ENCODE peak calls at places on chromosomes 5 and 9, in six cellular contexts. K, R, T, P, N and J are unnamed samples.
A peak's percentile ranks its signal among the peaks of the same experiment; 100 is the strongest.

GRCh38 chr5:31986101-31986500 is 188.0 kb downstream of the GOLPH3 start:
- DNase-seq in K (no peak), R (no peak), T (no peak), P (no peak), N (no peak), J (no peak)

GRCh38 chr9:33080534-33080933 is 4.1 kb upstream of the SMU1 start:
- DNase-seq in K (no peak), R (no peak), T (no peak), P (no peak), N (no peak), J (no peak)

GRCh38 chr5:158856794-158857193 is 242.9 kb downstream of the EBF1 start:
- DNase-seq in K (no peak), R (no peak), T (no peak), P (no peak), N (no peak), J (no peak)

GRCh38 chr9:121670447-121670846 is 19.0 kb downstream of the DAB2IP start:
- DNase-seq in K (no peak), R (no peak), T (no peak), P (no peak), N (no peak), J (no peak)

GRCh38 chr9:21778300-21778699 is 24.1 kb upstream of the MTAP start:
- DNase-seq in K (no peak), R (no peak), T (no peak), P (no peak), N (no peak), J (no peak)

GRCh38 chr5:17670353-17670752 is 36.1 kb downstream of the TAF11L14 start:
- DNase-seq in K (no peak), R (no peak), T (no peak), P (no peak), N (peak; percentile 46), J (no peak)

GRCh38 chr9:123482295-123482970 is 126.4 kb downstream of the CRB2 start:
- DNase-seq in K (no peak), R (no peak), T (peak; percentile 31), P (no peak), N (no peak), J (peak; percentile 28)

GRCh38 chr5:1214163-1214935 is 10.8 kb upstream of the SLC6A18 start:
- DNase-seq in K (no peak), R (no peak), T (no peak), P (no peak), N (no peak), J (peak; percentile 6)

GRCh38 chr9:98171176-98171925 is 21.1 kb downstream of the CORO2A start:
- DNase-seq in K (no peak), R (no peak), T (no peak), P (no peak), N (no peak), J (peak; percentile 37)

GRCh38 chr9:76374702-76375543 is 19.3 kb downstream of the RFK start:
- DNase-seq in K (no peak), R (no peak), T (peak; percentile 85), P (peak; percentile 17), N (no peak), J (peak; percentile 33)

GRCh38 chr9:93298498-93299417 is 114.8 kb downstream of the WNK2 start:
- DNase-seq in K (no peak), R (no peak), T (peak; percentile 86), P (peak; percentile 3), N (no peak), J (peak; percentile 9)

GRCh38 chr5:88544131-88544530 is 275.5 kb upstream of the TMEM161B start:
- DNase-seq in K (no peak), R (no peak), T (no peak), P (no peak), N (no peak), J (no peak)

GRCh38 chr9:116479145-116479544 is 208.0 kb upstream of the TRIM32 start:
- DNase-seq in K (no peak), R (no peak), T (no peak), P (no peak), N (peak; percentile 24), J (no peak)
- TF ChIP-seq ATF3 in K (no peak), R (no peak), T (no peak), P (no peak), N (no peak), J (no peak)

DNA sequence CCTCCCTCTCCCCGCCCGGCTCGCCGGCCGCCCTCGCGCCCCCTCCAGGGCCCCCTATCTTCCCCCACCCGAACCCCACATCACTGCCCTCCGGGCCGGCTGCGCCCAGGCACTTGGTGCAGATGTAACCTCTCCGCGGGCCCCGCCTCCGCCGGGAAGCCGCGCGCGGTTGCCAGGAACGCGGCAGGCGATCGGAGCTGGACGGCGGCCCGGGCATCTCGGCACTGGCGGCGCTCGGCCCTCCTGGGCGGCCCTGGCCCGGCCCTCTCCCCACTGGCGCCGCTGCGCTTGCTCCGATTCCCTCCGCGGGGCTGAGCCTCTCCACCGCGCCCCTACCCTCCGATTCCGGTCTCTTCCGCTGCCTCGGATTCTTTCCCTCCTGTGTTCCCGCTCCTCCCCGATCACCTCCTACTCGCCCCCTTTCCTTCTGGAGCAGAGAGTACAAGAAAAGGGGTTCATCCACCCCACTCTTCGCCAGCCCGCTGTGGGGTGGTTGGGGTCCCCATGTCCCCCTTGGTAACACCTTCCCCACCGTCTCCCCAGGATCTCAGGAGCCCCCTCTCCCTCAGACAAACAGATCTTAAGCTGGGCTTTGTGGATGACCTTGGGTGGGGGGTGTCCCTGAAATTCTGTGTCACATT is 70.6 kb downstream of the C9orf50 start:
- DNase-seq in K (no peak), R (no peak), T (no peak), P (no peak), N (peak; percentile 69), J (peak; percentile 56)
- TF ChIP-seq ATF3 in K (no peak), R (no peak), T (no peak), P (no peak), N (no peak), J (no peak)

GRCh38 chr5:121038438-121038837 is 574.3 kb downstream of the PRR16 start:
- DNase-seq in K (no peak), R (no peak), T (no peak), P (no peak), N (no peak), J (no peak)
- TF ChIP-seq ATF3 in K (no peak), R (no peak), T (no peak), P (no peak), N (no peak), J (no peak)

GRCh38 chr5:173204185-173204979 is 30.6 kb downstream of the NKX2-5 start:
- DNase-seq in K (no peak), R (peak; percentile 21), T (peak; percentile 42), P (no peak), N (no peak), J (no peak)
- TF ChIP-seq ATF3 in K (no peak), R (no peak), T (no peak), P (no peak), N (no peak), J (no peak)

DNA sequence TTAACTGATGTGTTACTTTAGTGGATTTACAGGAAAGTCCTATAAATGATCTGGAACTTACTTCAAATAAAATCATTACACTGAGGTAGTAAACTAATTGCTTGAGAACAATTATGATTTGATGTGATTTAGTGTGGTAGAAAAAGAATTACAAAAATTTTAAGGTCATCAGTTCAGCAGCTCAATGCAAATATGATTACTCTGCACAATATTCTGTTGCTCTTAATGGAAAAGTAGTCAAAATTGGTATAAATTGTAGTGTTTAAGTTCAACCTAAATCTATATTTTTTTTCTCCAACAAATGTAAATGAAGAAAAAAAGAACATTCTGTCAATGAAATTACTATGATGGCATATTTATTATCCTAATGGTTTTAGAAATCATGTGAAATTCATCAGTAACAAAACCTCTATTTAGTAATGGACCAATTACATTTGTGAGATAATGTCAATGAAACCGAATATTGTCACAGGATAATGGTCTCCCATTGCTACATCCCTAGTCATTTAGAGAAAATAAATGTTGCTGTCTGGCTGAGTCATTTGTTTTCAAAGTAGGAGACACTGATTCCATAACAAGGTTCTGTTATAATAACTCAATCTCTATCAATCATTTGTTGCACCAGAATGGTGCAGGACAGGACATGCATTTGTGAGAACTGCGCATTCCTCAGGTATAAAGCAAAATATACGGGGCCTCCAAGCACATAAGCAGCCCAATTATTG is 177.1 kb downstream of the NFIB start:
- DNase-seq in K (no peak), R (no peak), T (no peak), P (no peak), N (no peak), J (no peak)
- TF ChIP-seq ATF3 in K (no peak), R (no peak), T (no peak), P (no peak), N (no peak), J (no peak)